ENCODE peak calls at places on chromosomes 4 and X, in six cellular contexts. S is T-cell; O is uterus; W is CD8-positive, alpha-beta memory T cell; N is AG20443; E is keratinocyte. X is an unnamed sample.

GRCh38 chr4:175971393-175972179 is 94.1 kb upstream of the WDR17 start:
- DNase-seq in S (no peak), O (no peak), W (no peak), N (peak), E (no peak), X (no peak)

GRCh38 chr4:176137626-176138025 is 57.8 kb downstream of the SPATA4 start:
- DNase-seq in S (no peak), O (no peak), W (no peak), N (peak), E (no peak), X (no peak)

GRCh38 chrX:151789179-151789800 is 54.7 kb downstream of the CNGA2 start:
- DNase-seq in S (no peak), O (peak), W (no peak), N (peak), E (no peak), X (no peak)

GRCh38 chr4:110586137-110586850 is 36.6 kb downstream of the PITX2 start:
- DNase-seq in S (no peak), O (no peak), W (no peak), N (peak), E (no peak), X (no peak)

GRCh38 chr4:181566490-181566889 is 676.7 kb upstream of the TENM3 start:
- DNase-seq in S (no peak), O (no peak), W (no peak), N (peak), E (no peak), X (no peak)

GRCh38 chrX:113330416-113330815 is 489.8 kb upstream of the AMOT start:
- DNase-seq in S (no peak), O (no peak), W (no peak), N (no peak), E (no peak), X (no peak)

GRCh38 chr4:140052050-140052449 is 101.9 kb downstream of the MAML3 start:
- DNase-seq in S (no peak), O (peak), W (no peak), N (peak), E (no peak), X (no peak)

GRCh38 chr4:181685911-181686310 is 557.3 kb upstream of the TENM3 start:
- DNase-seq in S (no peak), O (no peak), W (no peak), N (peak), E (no peak), X (no peak)

GRCh38 chrX:68840256-68840655 is 11.4 kb downstream of the EFNB1 start:
- DNase-seq in S (no peak), O (no peak), W (no peak), N (no peak), E (no peak), X (no peak)